ENCODE peak calls at places on chromosome 18, in seven cellular contexts. N, R, W, V, M, F and X are unnamed samples.

GRCh38 chr18:72605350-72605749 is 61.2 kb upstream of the CBLN2 start:
- DNase-seq in N (no peak), R (no peak), W (no peak), V (no peak), M (no peak), F (no peak), X (no peak)

GRCh38 chr18:42437646-42438045 is 482.6 kb downstream of the PIK3C3 start:
- DNase-seq in N (no peak), R (no peak), W (no peak), V (peak; percentile 55), M (no peak), F (no peak), X (no peak)

GRCh38 chr18:32618501-32618985 is 147.9 kb upstream of the GAREM1 start:
- DNase-seq in N (no peak), R (no peak), W (no peak), V (no peak), M (peak; percentile 10), F (no peak), X (no peak)

GRCh38 chr18:67243799-67244587 is 272.5 kb downstream of the DSEL start:
- DNase-seq in N (no peak), R (no peak), W (peak; percentile 30), V (peak; percentile 43), M (no peak), F (no peak), X (no peak)

GRCh38 chr18:55239764-55240163 is 280.5 kb upstream of the CCDC68 start:
- DNase-seq in N (no peak), R (no peak), W (no peak), V (no peak), M (no peak), F (no peak), X (no peak)

GRCh38 chr18:11366410-11366809 is 217.0 kb upstream of the PIEZO2 start:
- DNase-seq in N (no peak), R (no peak), W (peak; percentile 72), V (no peak), M (no peak), F (no peak), X (no peak)

GRCh38 chr18:59516356-59517155 is 157.5 kb upstream of the LMAN1 start:
- DNase-seq in N (peak; percentile 27), R (no peak), W (peak; percentile 83), V (peak; percentile 97), M (peak; percentile 41), F (peak; percentile 44), X (peak; percentile 52)

GRCh38 chr18:58038063-58038462 is 6.0 kb upstream of the NEDD4L start:
- DNase-seq in N (no peak), R (no peak), W (no peak), V (no peak), M (no peak), F (no peak), X (no peak)

GRCh38 chr18:62717059-62717849 is 1.9 kb downstream of the PHLPP1 start:
- DNase-seq in N (no peak), R (no peak), W (peak; percentile 81), V (peak; percentile 61), M (peak; percentile 70), F (no peak), X (peak; percentile 78)

GRCh38 chr18:51953521-51953920 is 386.5 kb upstream of the DCC start:
- DNase-seq in N (no peak), R (no peak), W (no peak), V (no peak), M (no peak), F (no peak), X (no peak)

GRCh38 chr18:59051470-59052165 is 88.1 kb upstream of the SEC11C start:
- DNase-seq in N (no peak), R (peak; percentile 67), W (peak; percentile 36), V (peak; percentile 65), M (no peak), F (peak; percentile 56), X (no peak)

GRCh38 chr18:26301681-26302080 is 75.4 kb downstream of the TAF4B start:
- DNase-seq in N (no peak), R (no peak), W (peak; percentile 28), V (peak; percentile 35), M (no peak), F (no peak), X (no peak)

GRCh38 chr18:63405986-63406385 is 16.3 kb downstream of the VPS4B start:
- DNase-seq in N (no peak), R (no peak), W (no peak), V (no peak), M (no peak), F (peak; percentile 31), X (no peak)

DNA sequence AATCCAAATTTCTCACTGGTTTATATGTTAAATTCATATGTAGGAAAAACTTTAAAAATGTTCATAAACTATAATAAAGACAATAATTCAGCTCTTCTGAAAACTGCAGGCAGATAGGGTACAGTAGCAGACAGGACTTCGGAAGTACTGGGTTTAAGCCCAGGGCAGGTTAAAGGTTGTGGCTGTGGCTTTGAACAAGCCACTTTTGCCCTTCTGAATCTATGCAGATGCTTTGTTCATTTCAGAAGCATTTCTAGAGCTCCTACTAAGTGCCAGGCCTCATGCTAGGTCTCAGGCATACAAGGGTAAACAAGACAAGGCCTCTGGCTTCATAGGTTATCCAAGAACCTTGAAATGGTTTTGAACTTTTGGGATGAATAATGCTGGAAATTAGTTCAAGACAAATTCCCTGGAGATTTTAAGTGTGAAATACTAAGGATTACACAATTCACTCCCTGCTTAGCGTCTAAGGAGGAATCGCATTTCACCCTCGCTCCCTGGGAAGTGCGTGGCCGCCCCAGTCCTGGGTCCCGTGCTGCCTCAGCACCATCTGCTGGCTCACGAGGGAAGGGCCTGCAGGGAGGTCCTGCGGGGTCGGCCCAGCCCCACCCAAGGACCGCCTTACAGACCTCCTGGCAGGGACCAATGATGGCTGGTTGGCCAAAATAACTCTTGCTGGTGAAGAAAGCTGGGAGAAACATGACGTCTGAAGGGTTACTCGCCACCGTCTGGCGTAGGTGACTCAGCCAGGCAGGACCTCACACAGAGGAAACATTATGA is 67.7 kb upstream of the L3MBTL4 start:
- DNase-seq in N (peak; percentile 57), R (peak; percentile 82), W (peak; percentile 70), V (peak; percentile 27), M (peak; percentile 90), F (peak; percentile 90), X (no peak)
- H3K4me3 ChIP-seq in N (no peak overlapping the region), R (no peak overlapping the region), W (no peak overlapping the region), V (no peak overlapping the region), M (no peak overlapping the region), F (no peak overlapping the region), X (no peak overlapping the region)

GRCh38 chr18:9337875-9338274 is 3.3 kb downstream of the TWSG1 start:
- DNase-seq in N (no peak), R (no peak), W (peak; percentile 49), V (no peak), M (no peak), F (no peak), X (no peak)

GRCh38 chr18:9335255-9336045 is 877 bp downstream of the TWSG1 start:
- DNase-seq in N (no peak), R (no peak), W (peak; percentile 32), V (peak; percentile 45), M (no peak), F (no peak), X (no peak)

GRCh38 chr18:9333441-9334350 is 877 bp upstream of the TWSG1 start:
- DNase-seq in N (no peak), R (peak; percentile 84), W (no peak), V (no peak), M (peak; percentile 79), F (peak; percentile 16), X (peak; percentile 54)

GRCh38 chr18:9334351-9335254 is at the start of gene TWSG1:
- DNase-seq in N (peak; percentile 92), R (peak; percentile 98), W (peak; percentile 98), V (peak; percentile 92), M (peak; percentile 98), F (peak; percentile 96), X (peak; percentile 96)

GRCh38 chr18:9336827-9337226 is 2.3 kb downstream of the TWSG1 start:
- DNase-seq in N (no peak), R (no peak), W (no peak), V (no peak), M (no peak), F (no peak), X (no peak)
- H3K4me3 ChIP-seq in N (no peak overlapping the region), R (no peak overlapping the region), W (no peak overlapping the region), V (no peak overlapping the region), M (no peak overlapping the region), F (no peak overlapping the region), X (no peak overlapping the region)

DNA sequence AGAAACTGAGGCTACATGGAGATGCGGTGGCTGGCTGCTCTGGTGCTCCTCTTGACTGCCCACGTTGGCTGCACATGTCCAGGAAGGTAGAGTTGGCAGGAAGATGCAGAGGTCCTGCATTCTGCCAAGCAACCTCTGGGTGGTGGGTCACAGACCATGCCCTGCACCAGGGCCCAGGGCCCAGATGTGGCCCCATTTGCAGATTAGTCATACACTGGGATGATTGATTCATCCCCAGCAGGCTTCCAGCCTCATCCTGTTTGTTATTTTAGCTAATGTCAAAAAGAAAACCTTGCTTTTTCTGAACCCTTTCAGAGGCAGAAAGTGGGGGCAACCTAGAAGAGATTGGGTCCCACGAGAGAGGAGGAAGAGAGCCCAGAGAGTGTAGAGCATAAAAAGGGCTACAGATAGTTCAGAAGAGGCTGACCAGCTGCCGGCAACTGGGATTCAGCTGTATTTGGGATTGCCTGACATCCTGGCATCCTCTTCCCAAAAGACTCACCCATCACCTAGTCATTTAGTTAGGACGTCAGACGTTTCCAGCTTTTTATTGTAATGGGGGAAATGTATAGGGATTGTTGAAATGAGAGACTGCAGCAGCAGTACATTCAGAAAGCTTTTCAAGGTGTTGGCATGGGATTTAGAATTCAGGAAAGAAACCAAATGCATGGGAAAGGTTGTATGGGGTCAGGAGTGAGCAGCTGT is 101.9 kb downstream of the CTIF start:
- DNase-seq in N (no peak), R (no peak), W (peak; percentile 70), V (no peak), M (no peak), F (no peak), X (no peak)
- H3K4me3 ChIP-seq in N (no peak overlapping the region), R (no peak overlapping the region), W (no peak overlapping the region), V (no peak overlapping the region), M (no peak overlapping the region), F (no peak overlapping the region), X (no peak overlapping the region)

GRCh38 chr18:79679552-79680099 is at the start of gene CTDP1:
- DNase-seq in N (peak; percentile 95), R (peak; percentile 97), W (peak; percentile 98), V (peak; percentile 90), M (peak; percentile 95), F (peak; percentile 95), X (peak; percentile 90)

GRCh38 chr18:79678665-79679551 is 695 bp upstream of the CTDP1 start:
- DNase-seq in N (peak; percentile 98), R (peak; percentile 100), W (peak; percentile 100), V (peak; percentile 98), M (peak; percentile 99), F (peak; percentile 99), X (peak; percentile 99)

GRCh38 chr18:79680100-79680879 is 687 bp downstream of the CTDP1 start:
- DNase-seq in N (peak; percentile 12), R (peak; percentile 93), W (peak; percentile 72), V (peak; percentile 45), M (peak; percentile 56), F (no peak), X (peak; percentile 58)

GRCh38 chr18:79677221-79677620 is 2.4 kb upstream of the CTDP1 start:
- DNase-seq in N (no peak), R (no peak), W (no peak), V (no peak), M (no peak), F (no peak), X (no peak)

DNA sequence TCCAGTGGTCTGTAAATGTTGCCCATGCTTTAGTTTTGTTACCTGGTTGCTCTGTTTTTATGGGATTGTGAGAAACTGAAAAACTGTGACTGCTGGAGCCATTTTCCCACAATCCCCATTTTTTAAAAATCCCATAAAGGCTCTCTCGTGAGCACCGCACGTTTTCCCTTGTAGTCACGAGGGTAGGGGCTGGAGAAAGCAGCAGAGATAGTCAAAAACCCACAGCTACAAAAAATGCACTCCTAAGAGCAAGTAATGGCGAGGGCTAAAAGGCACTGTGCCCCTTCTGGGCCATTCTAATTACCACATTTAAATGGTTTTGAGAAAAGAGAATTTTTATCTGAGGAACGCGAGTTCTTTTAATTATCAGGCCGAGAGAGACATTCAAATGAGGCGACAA is 1.8 kb upstream of the CTDP1 start:
- DNase-seq in N (no peak), R (peak; percentile 73), W (no peak), V (no peak), M (no peak), F (no peak), X (no peak)
- H3K4me3 ChIP-seq in N (no peak overlapping the region), R (no peak overlapping the region), W (no peak overlapping the region), V (peak overlapping the region; percentile 81), M (peak overlapping the region; percentile 93), F (no peak overlapping the region), X (no peak overlapping the region)